ENCODE peak calls at places on chromosome 10, in six cellular contexts. One of them, this sample, is unnamed.

GRCh38 chr10:68212721-68213352 is 19.1 kb downstream of the ATOH7 start:
- DNase-seq in GF-D8: no peak
- DNase-seq in Daoy: no peak
- DNase-seq in central memory CD8-positive, alpha-beta T cell: no peak
- DNase-seq in stimulated activated naive CD8-positive, alpha-beta T cell treated with anti-CD3 and anti-CD28 coated beads, Interleukin-15, amount 100 ng/mL, for 72 hours: no peak
- DNase-seq in type B pancreatic cell: no peak
- DNase-seq in this sample: peak

GRCh38 chr10:11035318-11035920 is 17.7 kb downstream of the CELF2 start:
- DNase-seq in central memory CD8-positive, alpha-beta T cell: no peak
- DNase-seq in stimulated activated naive CD8-positive, alpha-beta T cell treated with anti-CD3 and anti-CD28 coated beads, Interleukin-15, amount 100 ng/mL, for 72 hours: no peak
- DNase-seq in GF-D8: no peak
- DNase-seq in Daoy: peak
- DNase-seq in type B pancreatic cell: no peak
- DNase-seq in this sample: peak

GRCh38 chr10:88983206-88983605 is 7.4 kb upstream of the FAS start:
- DNase-seq in Daoy: no peak
- DNase-seq in central memory CD8-positive, alpha-beta T cell: no peak
- DNase-seq in type B pancreatic cell: no peak
- DNase-seq in GF-D8: no peak
- DNase-seq in stimulated activated naive CD8-positive, alpha-beta T cell treated with anti-CD3 and anti-CD28 coated beads, Interleukin-15, amount 100 ng/mL, for 72 hours: no peak
- DNase-seq in this sample: peak

GRCh38 chr10:11250304-11250703 is 232.6 kb downstream of the CELF2 start:
- DNase-seq in GF-D8: no peak
- DNase-seq in Daoy: no peak
- DNase-seq in stimulated activated naive CD8-positive, alpha-beta T cell treated with anti-CD3 and anti-CD28 coated beads, Interleukin-15, amount 100 ng/mL, for 72 hours: no peak
- DNase-seq in type B pancreatic cell: no peak
- DNase-seq in central memory CD8-positive, alpha-beta T cell: no peak
- DNase-seq in this sample: no peak

GRCh38 chr10:101879456-101880189 is 36.0 kb upstream of the KCNIP2 start:
- DNase-seq in central memory CD8-positive, alpha-beta T cell: no peak
- DNase-seq in GF-D8: no peak
- DNase-seq in Daoy: peak
- DNase-seq in stimulated activated naive CD8-positive, alpha-beta T cell treated with anti-CD3 and anti-CD28 coated beads, Interleukin-15, amount 100 ng/mL, for 72 hours: no peak
- DNase-seq in type B pancreatic cell: no peak
- DNase-seq in this sample: no peak

GRCh38 chr10:109259293-109259692 is 664.0 kb downstream of the XPNPEP1 start:
- DNase-seq in Daoy: no peak
- DNase-seq in GF-D8: no peak
- DNase-seq in stimulated activated naive CD8-positive, alpha-beta T cell treated with anti-CD3 and anti-CD28 coated beads, Interleukin-15, amount 100 ng/mL, for 72 hours: no peak
- DNase-seq in type B pancreatic cell: no peak
- DNase-seq in central memory CD8-positive, alpha-beta T cell: no peak
- DNase-seq in this sample: no peak

GRCh38 chr10:112966191-112966855 is 16.3 kb downstream of the TCF7L2 start:
- DNase-seq in Daoy: no peak
- DNase-seq in type B pancreatic cell: no peak
- DNase-seq in GF-D8: no peak
- DNase-seq in stimulated activated naive CD8-positive, alpha-beta T cell treated with anti-CD3 and anti-CD28 coated beads, Interleukin-15, amount 100 ng/mL, for 72 hours: no peak
- DNase-seq in central memory CD8-positive, alpha-beta T cell: no peak
- DNase-seq in this sample: peak

GRCh38 chr10:93402192-93402591 is 79.9 kb downstream of the MYOF start:
- DNase-seq in GF-D8: no peak
- DNase-seq in central memory CD8-positive, alpha-beta T cell: no peak
- DNase-seq in stimulated activated naive CD8-positive, alpha-beta T cell treated with anti-CD3 and anti-CD28 coated beads, Interleukin-15, amount 100 ng/mL, for 72 hours: no peak
- DNase-seq in type B pancreatic cell: no peak
- DNase-seq in Daoy: no peak
- DNase-seq in this sample: no peak

This sample was measured in dermis blood vessel endothelial cell.